ENCODE peak calls at places on chromosomes 16 and 17, in four cellular contexts. S is endothelial cell of umbilical vein, M is fibroblast of lung, G is HCT116. R is an unnamed sample.

GRCh38 chr16:67533024-67533560 is 4.5 kb downstream of the RIPOR1 start:
- DNase-seq in M (no peak), S (no peak), G (no peak), R (no peak)

GRCh38 chr17:76567634-76568432 is 17.8 kb downstream of the ST6GALNAC2 start:
- DNase-seq in G (no peak), S (no peak), M (no peak), R (no peak)

GRCh38 chr17:2798679-2799078 is 2.4 kb downstream of the RAP1GAP2 start:
- DNase-seq in M (no peak), G (no peak), S (no peak), R (no peak)

GRCh38 chr17:31068291-31068690 is 26.5 kb upstream of the NF1 start:
- DNase-seq in G (peak; percentile 40), S (peak; percentile 52), M (no peak), R (no peak)

GRCh38 chr16:73058221-73058615 is 10.3 kb upstream of the ZFHX3 start:
- DNase-seq in M (peak; percentile 36), S (peak; percentile 45), G (no peak), R (no peak)

GRCh38 chr17:47891545-47892088 is 4.4 kb upstream of the SP2 start:
- DNase-seq in M (no peak), S (no peak), G (no peak), R (no peak)

GRCh38 chr17:42460371-42460770 is 1.7 kb downstream of the ATP6V0A1 start:
- DNase-seq in M (no peak), S (no peak), G (no peak), R (no peak)

GRCh38 chr17:9890124-9890523 is 14.9 kb downstream of the RCVRN start:
- DNase-seq in M (no peak), S (no peak), G (peak; percentile 43), R (no peak)

GRCh38 chr17:39239640-39240314 is 14.0 kb upstream of the STAC2 start:
- DNase-seq in M (no peak), S (peak; percentile 28), G (peak; percentile 59), R (peak; percentile 65)

GRCh38 chr17:74949455-74950115 is 13.9 kb downstream of the OTOP3 start:
- DNase-seq in M (no peak), G (no peak), S (no peak), R (no peak)

GRCh38 chr17:58969156-58969555 is 137.5 kb downstream of the TRIM37 start:
- DNase-seq in M (peak; percentile 33), S (no peak), G (no peak), R (no peak)

GRCh38 chr17:11366451-11366850 is 125.4 kb downstream of the SHISA6 start:
- DNase-seq in M (no peak), G (no peak), S (no peak), R (no peak)

GRCh38 chr17:36512641-36513040 is 22.0 kb downstream of the MYO19 start:
- DNase-seq in M (no peak), S (no peak), G (no peak), R (no peak)

GRCh38 chr17:36511216-36511615 is 23.5 kb downstream of the MYO19 start:
- DNase-seq in M (no peak), G (no peak), S (no peak), R (no peak)

GRCh38 chr17:36515837-36516236 is 18.8 kb downstream of the MYO19 start:
- DNase-seq in G (no peak), M (no peak), S (no peak), R (no peak)

GRCh38 chr17:36510636-36511035 is 24.0 kb downstream of the MYO19 start:
- DNase-seq in G (no peak), M (no peak), S (no peak), R (no peak)

GRCh38 chr17:36514856-36515255 is 19.8 kb downstream of the MYO19 start:
- DNase-seq in G (no peak), S (no peak), M (no peak), R (no peak)
- H3K36me3 ChIP-seq in G (peaks cover 45% of the 10 kb centered on the region), S (peaks cover 9% of the 10 kb centered on the region), M (peaks cover 7% of the 10 kb centered on the region), R (peaks cover 8% of the 10 kb centered on the region)

GRCh38 chr17:44967026-44967906 is 837 bp downstream of the C1QL1 start:
- DNase-seq in S (no peak), M (no peak), G (no peak), R (no peak)
- H2AFZ ChIP-seq in S (no peak overlapping the region), M (no peak overlapping the region), G (no peak overlapping the region), R (no peak overlapping the region)

DNA sequence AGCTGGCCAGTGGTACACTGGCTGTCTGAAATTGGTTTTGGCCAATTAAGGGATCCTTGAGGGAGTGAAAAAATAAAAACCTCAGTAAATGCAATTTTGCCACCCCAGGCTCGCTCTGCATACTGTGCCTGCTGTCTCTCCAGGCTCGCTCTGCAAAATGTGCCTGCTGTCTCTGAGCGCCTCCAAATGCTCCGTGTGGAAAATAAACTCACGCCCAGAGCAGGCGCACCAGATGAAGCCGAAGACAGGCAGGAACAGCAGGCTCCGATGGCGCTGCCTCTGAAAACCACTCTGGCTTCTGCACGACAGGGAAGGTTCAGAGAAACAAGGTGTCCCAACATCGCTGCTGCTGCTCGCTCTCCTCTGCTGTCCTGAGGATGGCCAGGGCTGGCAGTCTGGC is 29.1 kb downstream of the SNN start:
- DNase-seq in M (no peak), S (no peak), G (no peak), R (no peak)
- H3K36me3 ChIP-seq in M (peaks cover 12% of the 10 kb centered on the region), S (peaks cover 36% of the 10 kb centered on the region), G (peaks cover 37% of the 10 kb centered on the region), R (peaks cover 7% of the 10 kb centered on the region)

GRCh38 chr16:54194008-54194731 is 92.4 kb downstream of the IRX3 start:
- DNase-seq in S (no peak), G (no peak), M (peak; percentile 47), R (peak; percentile 59)
- H2AFZ ChIP-seq in S (peak overlapping the region; percentile 87), G (peak overlapping the region; percentile 38), M (peak overlapping the region; percentile 77), R (peak overlapping the region; percentile 79)

GRCh38 chr16:48495303-48495702 is 110.1 kb upstream of the SIAH1 start:
- DNase-seq in M (no peak), S (no peak), G (no peak), R (no peak)

GRCh38 chr16:48489376-48489775 is 104.2 kb upstream of the SIAH1 start:
- DNase-seq in S (no peak), G (no peak), M (no peak), R (no peak)

GRCh38 chr16:48491517-48491916 is 106.3 kb upstream of the SIAH1 start:
- DNase-seq in S (no peak), M (peak; percentile 77), G (no peak), R (no peak)

GRCh38 chr16:48494742-48495141 is 109.5 kb upstream of the SIAH1 start:
- DNase-seq in M (no peak), S (no peak), G (no peak), R (no peak)

DNA sequence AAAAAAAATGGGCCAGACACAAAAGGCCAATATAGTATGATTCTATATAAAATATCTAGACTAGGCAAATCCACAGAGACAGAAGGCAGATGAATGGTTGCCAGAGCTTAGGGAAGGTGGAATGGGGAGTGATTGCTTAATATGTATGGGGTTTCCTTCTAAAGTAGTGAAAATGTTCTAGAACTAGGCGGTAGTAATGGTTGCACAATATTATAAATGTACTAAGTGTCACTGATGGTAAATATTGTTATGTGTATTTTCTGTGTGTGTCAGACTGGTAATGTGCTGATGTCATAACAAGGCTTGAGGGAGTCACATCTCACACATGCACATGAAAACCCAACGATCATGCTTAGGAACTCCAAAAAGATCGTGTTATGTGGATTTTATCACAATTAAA is 106.9 kb upstream of the SIAH1 start:
- DNase-seq in G (no peak), S (no peak), M (no peak), R (no peak)
- H3K36me3 ChIP-seq in G (no peaks in the 10 kb centered on the region), S (no peaks in the 10 kb centered on the region), M (no peaks in the 10 kb centered on the region), R (no peaks in the 10 kb centered on the region)

GRCh38 chr17:78131172-78132085 is 858 bp downstream of the TMC8 start:
- DNase-seq in M (no peak), G (no peak), S (no peak), R (no peak)
- H2AFZ ChIP-seq in M (no peak overlapping the region), G (no peak overlapping the region), S (no peak overlapping the region), R (peak overlapping the region; percentile 71)

GRCh38 chr17:8231701-8232100 is 16.2 kb downstream of the CTC1 start:
- DNase-seq in M (no peak), S (no peak), G (no peak), R (no peak)
- H3K36me3 ChIP-seq in M (peaks cover 17% of the 10 kb centered on the region), S (peaks cover 63% of the 10 kb centered on the region), G (peaks cover 73% of the 10 kb centered on the region), R (no peaks in the 10 kb centered on the region)

GRCh38 chr17:49360796-49361128 is 1.3 kb downstream of the ZNF652 start:
- DNase-seq in G (no peak), S (no peak), M (no peak), R (peak; percentile 20)

GRCh38 chr17:49359990-49360795 is 1.9 kb downstream of the ZNF652 start:
- DNase-seq in G (no peak), M (no peak), S (peak; percentile 26), R (no peak)

GRCh38 chr17:49362723-49363117 is 670 bp upstream of the ZNF652 start:
- DNase-seq in G (no peak), S (no peak), M (peak; percentile 11), R (no peak)

GRCh38 chr17:49361902-49362722 is at the start of gene ZNF652:
- DNase-seq in M (peak; percentile 71), G (peak; percentile 93), S (peak; percentile 86), R (peak; percentile 99)

GRCh38 chr17:49361129-49361901 is 735 bp downstream of the ZNF652 start:
- DNase-seq in G (no peak), M (peak; percentile 50), S (peak; percentile 67), R (no peak)
- H2AFZ ChIP-seq in G (no peak overlapping the region), M (peak overlapping the region; percentile 74), S (no peak overlapping the region), R (peak overlapping the region; percentile 84)

GRCh38 chr16:4828567-4829320 is 18.3 kb downstream of the GLYR1 start:
- DNase-seq in G (no peak), M (no peak), S (no peak), R (no peak)

GRCh38 chr16:4832698-4833343 is 14.3 kb downstream of the GLYR1 start:
- DNase-seq in S (no peak), G (no peak), M (no peak), R (no peak)

GRCh38 chr16:4830408-4830807 is 16.7 kb downstream of the GLYR1 start:
- DNase-seq in G (no peak), S (no peak), M (no peak), R (no peak)

GRCh38 chr16:4833584-4833983 is 13.5 kb downstream of the GLYR1 start:
- DNase-seq in M (no peak), G (no peak), S (no peak), R (no peak)

DNA sequence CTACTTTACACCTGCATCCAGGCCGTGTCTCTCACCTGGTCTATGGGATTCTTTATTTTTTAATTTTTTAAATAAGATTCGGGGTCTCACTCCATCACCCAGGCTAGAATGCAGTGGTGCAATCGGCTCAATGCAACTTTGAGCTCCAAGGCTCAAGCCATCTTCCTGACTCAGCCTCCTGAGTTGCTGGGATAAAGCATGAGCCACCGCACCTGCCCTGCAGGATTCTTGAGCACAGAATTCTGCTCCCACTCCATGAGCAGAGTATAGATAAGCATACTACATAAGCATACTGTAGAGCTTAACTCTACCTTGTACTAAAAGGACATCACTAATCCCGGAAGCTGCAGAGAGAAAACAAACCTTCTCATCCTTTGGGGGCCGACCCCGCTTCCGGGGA is 15.5 kb downstream of the GLYR1 start:
- DNase-seq in G (no peak), M (no peak), S (no peak), R (no peak)
- H3K36me3 ChIP-seq in G (peaks cover 59% of the 10 kb centered on the region), M (peaks cover 14% of the 10 kb centered on the region), S (peaks cover 53% of the 10 kb centered on the region), R (peaks cover 36% of the 10 kb centered on the region)